ENCODE peak calls at places on chromosomes 4 and X, in five cellular contexts. N, R, J, L and Y are unnamed samples.

GRCh38 chr4:164935363-164935762 is 42.1 kb downstream of the TRIM61 start:
- DNase-seq in N (peak), R (no peak), J (no peak), L (no peak), Y (no peak)

GRCh38 chrX:16573781-16574180 is 76.2 kb upstream of the S100G start:
- DNase-seq in N (no peak), R (no peak), J (peak), L (no peak), Y (no peak)

GRCh38 chrX:108640817-108641216 is 95.5 kb downstream of the IRS4 start:
- DNase-seq in N (no peak), R (no peak), J (no peak), L (no peak), Y (no peak)

GRCh38 chr4:132642196-132642817 is 506.8 kb upstream of the PCDH10 start:
- DNase-seq in N (peak), R (no peak), J (peak), L (no peak), Y (no peak)

GRCh38 chr4:118814901-118815300 is 21.0 kb downstream of the SEC24D start:
- DNase-seq in N (no peak), R (no peak), J (no peak), L (no peak), Y (no peak)

GRCh38 chrX:5458300-5458699 is 770.4 kb downstream of the NLGN4X start:
- DNase-seq in N (peak), R (no peak), J (no peak), L (no peak), Y (no peak)

GRCh38 chr4:154084864-154085263 is 296.0 kb upstream of the SFRP2 start:
- DNase-seq in N (no peak), R (no peak), J (no peak), L (no peak), Y (no peak)

GRCh38 chrX:103073442-103073841 is 9.5 kb upstream of the BEX1 start:
- DNase-seq in N (no peak), R (no peak), J (peak), L (no peak), Y (no peak)

GRCh38 chrX:47515941-47516649 is 33.1 kb upstream of the ZNF41 start:
- DNase-seq in N (no peak), R (no peak), J (peak), L (no peak), Y (no peak)

DNA sequence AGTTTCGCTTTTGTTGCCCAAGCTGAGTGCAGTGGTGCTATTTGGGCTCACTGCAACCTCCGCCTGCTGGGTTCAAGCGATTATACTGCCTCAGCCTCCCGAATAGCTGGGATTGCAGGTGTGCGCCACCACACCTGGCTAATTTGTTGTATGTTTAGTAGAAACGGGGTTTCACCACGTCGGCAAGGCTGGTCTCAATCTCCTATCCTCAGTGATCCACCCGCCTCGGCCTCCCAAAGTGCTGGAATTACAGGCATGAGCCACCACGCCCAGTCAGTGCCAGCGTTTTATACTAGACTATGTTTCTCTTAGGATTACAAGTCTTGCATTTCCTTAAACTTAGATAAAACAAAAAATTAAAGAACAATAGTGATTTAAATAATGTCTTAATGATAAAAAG is 13.0 kb downstream of the KLF3 start:
- DNase-seq in N (peak), R (no peak), J (no peak), L (no peak), Y (no peak)
- H3K27ac ChIP-seq in N (no peak), R (no peak), J (no peak), L (no peak), Y (no peak)

GRCh38 chrX:21770631-21771321 is 12.9 kb upstream of the SMPX start:
- DNase-seq in N (peak), R (no peak), J (no peak), L (no peak), Y (no peak)
- H3K27ac ChIP-seq in N (no peak), R (no peak), J (no peak), L (no peak), Y (no peak)

GRCh38 chrX:72573158-72573511 is 492 bp upstream of the HDAC8 start:
- DNase-seq in N (no peak), R (no peak), J (no peak), L (no peak), Y (no peak)
- H3K27ac ChIP-seq in N (no peak), R (peak), J (no peak), L (no peak), Y (no peak)

GRCh38 chr4:89296399-89296798 is 11.2 kb downstream of the GPRIN3 start:
- DNase-seq in N (no peak), R (no peak), J (no peak), L (no peak), Y (no peak)

GRCh38 chr4:89295415-89295927 is 12.1 kb downstream of the GPRIN3 start:
- DNase-seq in N (no peak), R (no peak), J (no peak), L (no peak), Y (no peak)

GRCh38 chr4:89290727-89291126 is 16.9 kb downstream of the GPRIN3 start:
- DNase-seq in N (no peak), R (no peak), J (no peak), L (no peak), Y (no peak)

GRCh38 chr4:89294583-89295244 is 12.9 kb downstream of the GPRIN3 start:
- DNase-seq in N (no peak), R (no peak), J (no peak), L (no peak), Y (no peak)

DNA sequence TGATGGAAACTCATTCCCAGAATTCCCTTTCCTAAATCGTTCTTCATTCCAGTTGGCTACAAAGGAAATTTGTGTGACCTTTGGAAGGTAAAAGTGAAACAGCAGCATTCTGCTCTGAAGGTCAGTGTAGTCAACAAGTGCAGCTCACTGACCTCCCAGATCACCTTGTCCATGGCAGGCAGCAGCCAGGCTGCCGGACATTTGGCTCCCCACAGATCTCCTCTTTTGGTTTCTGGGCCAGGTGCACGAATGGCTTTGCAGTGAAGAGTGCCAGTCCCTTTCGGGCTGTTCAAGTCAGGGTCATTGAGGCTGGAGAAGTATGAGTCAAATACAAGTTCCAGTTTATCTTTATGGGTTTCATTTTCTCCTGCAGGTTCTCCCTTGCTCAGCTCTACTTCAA is 14.3 kb downstream of the GPRIN3 start:
- DNase-seq in N (no peak), R (no peak), J (no peak), L (no peak), Y (no peak)
- H3K27ac ChIP-seq in N (no peak), R (no peak), J (no peak), L (no peak), Y (no peak)

GRCh38 chr4:71259911-71260331 is 78.9 kb upstream of the SLC4A4 start:
- DNase-seq in N (no peak), R (no peak), J (no peak), L (peak), Y (no peak)
- H3K27ac ChIP-seq in N (no peak), R (no peak), J (no peak), L (no peak), Y (no peak)